ENCODE peak calls at places on chromosome 3, in ten cellular contexts. W, N, G, E, Q, P, V, U, B and X are unnamed samples.

GRCh38 chr3:50486219-50486888 is 17.1 kb downstream of the CACNA2D2 start:
- DNase-seq in P (no peak), G (no peak), E (no peak), U (no peak), B (no peak), N (no peak), Q (peak; percentile 65), W (no peak), V (no peak), X (no peak)

GRCh38 chr3:139629033-139629432 is 48.7 kb downstream of the NMNAT3 start:
- DNase-seq in N (no peak), P (peak; percentile 11), Q (peak; percentile 40), G (peak; percentile 24), E (no peak), W (no peak), B (no peak), V (peak; percentile 32), U (no peak), X (peak; percentile 8)

GRCh38 chr3:23811919-23812318 is 6.2 kb downstream of the UBE2E1 start:
- DNase-seq in N (no peak), P (no peak), V (no peak), U (no peak), E (no peak), Q (no peak), B (no peak), G (peak; percentile 60), W (no peak), X (no peak)

GRCh38 chr3:49616061-49616460 is 58.1 kb upstream of the APEH start:
- DNase-seq in V (no peak), Q (no peak), N (peak; percentile 32), G (no peak), P (no peak), E (no peak), W (no peak), U (no peak), B (no peak), X (no peak)

GRCh38 chr3:195385526-195385925 is 57.3 kb downstream of the ACAP2 start:
- DNase-seq in P (no peak), N (no peak), B (no peak), E (no peak), Q (peak; percentile 47), G (no peak), V (no peak), W (peak; percentile 11), U (no peak), X (no peak)

GRCh38 chr3:71532639-71533395 is 50.7 kb downstream of the FOXP1 start:
- DNase-seq in N (no peak), P (no peak), W (peak; percentile 42), V (no peak), Q (peak; percentile 25), U (no peak), G (no peak), B (no peak), E (peak; percentile 44), X (no peak)

GRCh38 chr3:143835312-143835711 is 13.0 kb downstream of the SLC9A9 start:
- DNase-seq in W (no peak), N (no peak), E (no peak), G (no peak), U (no peak), P (peak; percentile 15), B (no peak), V (no peak), Q (no peak), X (no peak)

GRCh38 chr3:173739716-173740115 is 342.2 kb downstream of the NLGN1 start:
- DNase-seq in N (no peak), V (no peak), G (no peak), P (no peak), W (peak; percentile 52), E (no peak), U (no peak), Q (peak; percentile 73), B (no peak), X (no peak)

GRCh38 chr3:150764607-150765366 is 1.8 kb upstream of the SIAH2 start:
- DNase-seq in Q (no peak), U (no peak), E (no peak), V (no peak), G (peak; percentile 50), W (no peak), N (peak; percentile 44), P (no peak), B (no peak), X (no peak)

GRCh38 chr3:107085261-107085660 is 292.0 kb upstream of the CCDC54 start:
- DNase-seq in P (no peak), E (no peak), W (no peak), N (no peak), G (no peak), Q (peak; percentile 74), B (no peak), V (no peak), U (no peak), X (no peak)

GRCh38 chr3:4664412-4664811 is 171.3 kb downstream of the ITPR1 start:
- DNase-seq in P (no peak), V (no peak), G (no peak), U (no peak), Q (no peak), E (no peak), N (no peak), B (no peak), W (no peak), X (no peak)

GRCh38 chr3:23547905-23548304 is 257.9 kb upstream of the UBE2E1 start:
- DNase-seq in N (no peak), P (no peak), V (no peak), W (no peak), B (no peak), G (no peak), E (no peak), U (no peak), Q (no peak), X (no peak)